ENCODE peak calls at places on chromosomes 13 and 19, in five cellular contexts. X is iPS DF 19.7, H is RWPE2, A is GM23338, R is left ventricle myocardium inferior. I is an unnamed sample.

GRCh38 chr13:99033814-99034213 is 56.0 kb upstream of the DOCK9 start:
- DNase-seq in X (no peak), H (no peak), A (peak), R (no peak), I (no peak)

GRCh38 chr13:47903836-47904235 is 97.2 kb downstream of the SUCLA2 start:
- DNase-seq in X (no peak), H (no peak), A (no peak), R (no peak), I (no peak)

GRCh38 chr13:43195551-43195950 is 172.2 kb downstream of the DNAJC15 start:
- DNase-seq in X (no peak), H (no peak), A (peak), R (no peak), I (no peak)

GRCh38 chr19:3492919-3493318 is 7.6 kb downstream of the DOHH start:
- DNase-seq in X (no peak), H (no peak), A (no peak), R (no peak), I (peak)

GRCh38 chr19:46426506-46427162 is 2.1 kb downstream of the PNMA8C start:
- DNase-seq in X (no peak), H (peak), A (peak), R (peak), I (peak)

GRCh38 chr19:16836115-16836905 is 7.1 kb downstream of the SIN3B start:
- DNase-seq in X (no peak), H (no peak), A (peak), R (no peak), I (no peak)

GRCh38 chr13:50248537-50249521 is 233.6 kb downstream of the KCNRG start:
- DNase-seq in X (no peak), H (no peak), A (peak), R (no peak), I (no peak)

GRCh38 chr13:95834134-95834765 is 157.3 kb downstream of the DNAJC3 start:
- DNase-seq in X (peak), H (no peak), A (peak), R (peak), I (peak)

GRCh38 chr13:69857188-69857821 is 250.3 kb upstream of the ATXN8OS start:
- DNase-seq in X (no peak), H (no peak), A (peak), R (no peak), I (no peak)

GRCh38 chr19:14050512-14050911 is 11.4 kb downstream of the PALM3 start:
- DNase-seq in X (no peak), H (no peak), A (no peak), R (no peak), I (no peak)

GRCh38 chr13:36815069-36815468 is 4.0 kb upstream of the RFXAP start:
- DNase-seq in X (no peak), H (no peak), A (peak), R (no peak), I (no peak)

GRCh38 chr19:4972509-4973230 is 3.8 kb downstream of the KDM4B start:
- DNase-seq in X (no peak), H (no peak), A (no peak), R (no peak), I (peak)